ENCODE peak calls at places on chromosome 22, in five cellular contexts. N is SK-N-SH, F is OCI-LY7, U is cardiac muscle cell, M is lower lobe of right lung. D is an unnamed sample.

GRCh38 chr22:23079240-23079768 is 9.0 kb downstream of the GNAZ start:
- DNase-seq in N (no peak), F (no peak), U (no peak), M (no peak), D (no peak)

GRCh38 chr22:23223566-23224317 is 43.4 kb downstream of the BCR start:
- DNase-seq in N (peak), F (no peak), U (no peak), M (peak), D (no peak)

GRCh38 chr22:46653596-46653995 is 33.4 kb downstream of the GRAMD4 start:
- DNase-seq in N (no peak), F (no peak), U (no peak), M (no peak), D (no peak)

GRCh38 chr22:43926349-43926710 is 2.7 kb downstream of the PNPLA3 start:
- DNase-seq in N (no peak), F (no peak), U (no peak), M (no peak), D (no peak)

GRCh38 chr22:42437488-42438292 is 5.5 kb upstream of the NFAM1 start:
- DNase-seq in N (peak), F (peak), U (peak), M (peak), D (peak)

GRCh38 chr22:37279469-37279868 is 2.8 kb upstream of the CYTH4 start:
- DNase-seq in N (no peak), F (peak), U (no peak), M (no peak), D (no peak)

GRCh38 chr22:40182231-40182835 is 4.6 kb downstream of the TNRC6B start:
- DNase-seq in N (no peak), F (no peak), U (no peak), M (no peak), D (peak)

GRCh38 chr22:41831828-41832552 is 915 bp upstream of the SREBF2 start:
- DNase-seq in N (no peak), F (no peak), U (no peak), M (no peak), D (no peak)

GRCh38 chr22:39649500-39650089 is 79.0 kb downstream of the CACNA1I start:
- DNase-seq in N (no peak), F (no peak), U (no peak), M (no peak), D (no peak)

GRCh38 chr22:48700180-48700565 is 1127.5 kb downstream of the BRD1 start:
- DNase-seq in N (no peak), F (no peak), U (no peak), M (peak), D (no peak)

GRCh38 chr22:38871360-38872171 is 450 bp downstream of the CBX6 start:
- DNase-seq in N (no peak), F (peak), U (peak), M (peak), D (no peak)

GRCh38 chr22:39627865-39628562 is 57.5 kb downstream of the CACNA1I start:
- DNase-seq in N (peak), F (no peak), U (no peak), M (no peak), D (peak)

GRCh38 chr22:25766418-25766817 is 24.4 kb downstream of the MYO18B start:
- DNase-seq in N (no peak), F (no peak), U (no peak), M (no peak), D (no peak)

GRCh38 chr22:36356708-36357694 is 30.8 kb downstream of the MYH9 start:
- DNase-seq in N (no peak), F (no peak), U (no peak), M (no peak), D (no peak)

GRCh38 chr22:25062378-25063095 is 110.0 kb downstream of the KIAA1671 start:
- DNase-seq in N (peak), F (no peak), U (no peak), M (no peak), D (no peak)

GRCh38 chr22:19912236-19912999 is 29.2 kb upstream of the COMT start:
- DNase-seq in N (no peak), F (peak), U (no peak), M (no peak), D (no peak)

GRCh38 chr22:45162531-45162930 is 1.2 kb upstream of the NUP50 start:
- DNase-seq in N (no peak), F (no peak), U (no peak), M (no peak), D (no peak)

GRCh38 chr22:45159652-45160462 is 3.9 kb upstream of the NUP50 start:
- DNase-seq in N (no peak), F (no peak), U (peak), M (no peak), D (peak)

GRCh38 chr22:45154383-45154782 is 9.3 kb upstream of the NUP50 start:
- DNase-seq in N (no peak), F (no peak), U (peak), M (no peak), D (no peak)

GRCh38 chr22:45155050-45155840 is 8.5 kb upstream of the NUP50 start:
- DNase-seq in N (peak), F (no peak), U (peak), M (no peak), D (no peak)

GRCh38 chr22:45157907-45158306 is 5.8 kb upstream of the NUP50 start:
- DNase-seq in N (peak), F (no peak), U (no peak), M (no peak), D (no peak)
- H3K27ac ChIP-seq in N (no peak), F (no peak), U (no peak), M (no peak), D (no peak)

DNA sequence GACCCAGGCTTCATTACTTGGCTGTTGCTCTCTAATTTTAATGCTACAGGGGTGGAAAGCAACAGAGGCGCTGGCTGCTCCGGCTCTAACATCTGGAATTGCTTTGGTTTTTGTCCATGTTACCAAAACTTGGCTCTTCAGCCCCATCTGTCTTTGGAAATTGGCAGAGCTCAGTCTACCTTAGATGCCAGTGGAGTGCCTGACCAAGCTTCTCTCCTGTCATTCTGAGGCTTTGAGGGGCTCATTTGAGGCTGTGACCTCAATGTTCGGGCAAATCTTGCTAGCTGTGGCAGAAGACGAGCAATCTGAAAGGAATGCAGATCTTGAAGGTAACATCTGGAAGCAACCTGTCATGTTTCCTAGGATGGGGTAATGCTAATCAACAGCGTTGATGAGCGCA is 409.5 kb upstream of the SYN3 start:
- DNase-seq in N (peak), F (no peak), U (no peak), M (no peak), D (no peak)
- TF ChIP-seq CTCF in N (no peak), F (no peak), U (peak), M (no peak), D (no peak)

GRCh38 chr22:50548046-50548912 is 2.6 kb downstream of the KLHDC7B start:
- DNase-seq in N (peak), F (peak), U (no peak), M (peak), D (no peak)
- H3K27ac ChIP-seq in N (no peak), F (no peak), U (no peak), M (peak), D (no peak)

DNA sequence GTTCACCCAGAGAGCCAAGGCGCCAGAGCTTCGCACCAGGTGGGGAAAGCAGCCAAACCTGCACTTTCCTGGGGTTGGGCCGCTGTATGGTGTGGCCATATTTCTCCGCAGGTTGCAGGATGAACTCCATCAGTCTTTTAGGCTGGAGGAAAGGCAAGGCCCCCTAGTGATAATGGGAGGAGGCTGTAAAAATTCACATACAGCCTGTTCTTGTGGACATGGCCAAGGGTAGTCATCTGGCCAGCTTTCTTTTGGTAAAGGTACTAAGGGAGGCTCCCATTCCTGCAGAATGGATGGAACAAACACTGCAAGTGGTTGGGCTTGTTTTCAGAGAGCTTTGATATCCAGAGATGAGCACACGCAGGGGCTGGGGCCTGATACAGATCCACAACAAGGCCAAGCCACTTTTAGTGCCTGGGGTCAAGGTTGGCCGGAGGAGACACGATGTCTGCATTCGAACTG is 29.6 kb downstream of the C22orf31 start:
- DNase-seq in N (peak), F (no peak), U (peak), M (no peak), D (no peak)
- TF ChIP-seq CTCF in N (no peak), F (no peak), U (no peak), M (no peak), D (no peak)

GRCh38 chr22:31143537-31143936 is 3.2 kb upstream of the PLA2G3 start:
- DNase-seq in N (peak), F (no peak), U (no peak), M (no peak), D (no peak)

GRCh38 chr22:31143038-31143437 is 2.7 kb upstream of the PLA2G3 start:
- DNase-seq in N (peak), F (no peak), U (no peak), M (no peak), D (no peak)

GRCh38 chr22:31140746-31141145 is 438 bp upstream of the PLA2G3 start:
- DNase-seq in N (peak), F (no peak), U (no peak), M (peak), D (no peak)

GRCh38 chr22:31141551-31141950 is 1.2 kb upstream of the PLA2G3 start:
- DNase-seq in N (no peak), F (no peak), U (no peak), M (no peak), D (no peak)

DNA sequence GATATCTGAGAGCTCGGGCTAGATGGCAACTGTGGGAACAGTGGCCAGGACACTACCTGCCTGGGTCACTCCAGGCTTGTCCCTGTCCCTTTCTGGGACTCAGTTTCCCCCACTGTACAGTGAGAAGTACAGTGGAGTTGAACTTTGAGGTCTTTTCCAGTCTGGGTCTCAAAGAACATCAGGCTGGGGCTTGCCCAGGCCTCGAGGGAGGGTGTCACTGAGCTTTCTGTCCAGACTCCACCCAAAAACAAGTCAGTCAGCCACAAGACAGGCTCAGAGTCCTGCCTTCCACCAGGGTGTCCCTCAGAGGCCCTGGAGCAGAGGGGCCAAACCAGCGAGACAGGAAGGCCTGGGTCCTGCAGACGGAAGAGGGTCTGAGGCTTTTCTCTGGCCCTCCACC is 2.0 kb upstream of the PLA2G3 start:
- DNase-seq in N (no peak), F (no peak), U (no peak), M (no peak), D (no peak)
- H3K27ac ChIP-seq in N (peak), F (no peak), U (no peak), M (no peak), D (no peak)

DNA sequence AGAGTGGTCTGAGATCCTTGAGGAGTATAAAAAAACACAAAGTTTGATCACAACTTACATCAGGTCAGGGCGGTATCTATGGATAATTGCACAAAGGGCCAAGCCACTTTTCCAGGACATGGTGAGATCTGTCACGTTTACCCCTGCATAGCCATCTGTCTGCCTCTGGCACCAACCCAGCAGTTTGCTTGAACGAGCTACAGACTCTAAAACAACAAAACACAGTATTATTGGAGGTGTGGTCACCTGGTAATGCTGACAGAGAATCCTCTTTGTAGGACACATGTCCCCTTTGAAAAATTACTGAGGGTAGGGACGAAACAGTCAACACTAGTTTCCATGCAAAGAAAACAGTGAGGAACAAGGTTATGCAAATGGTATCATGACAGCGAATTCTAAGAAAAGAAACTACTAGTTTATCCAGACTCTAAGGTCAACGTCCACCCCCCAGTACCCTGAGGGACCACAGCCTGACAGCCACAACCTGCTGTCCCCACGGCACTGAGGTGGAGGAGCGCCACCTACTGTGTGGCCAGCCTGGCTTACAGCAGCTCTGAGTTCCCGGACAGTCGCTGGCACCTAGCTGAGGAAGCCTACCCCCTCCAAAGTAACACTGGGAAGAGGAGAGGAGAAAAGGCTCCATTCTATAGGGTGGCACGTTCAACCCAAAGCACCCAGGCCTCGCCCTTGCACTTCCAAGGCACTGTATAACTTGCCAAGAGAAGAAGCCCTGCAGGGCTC is 117.3 kb upstream of the BID start:
- DNase-seq in N (peak), F (no peak), U (no peak), M (no peak), D (peak)
- TF ChIP-seq CTCF in N (peak), F (peak), U (peak), M (peak), D (peak)